ENCODE peak calls at places on chromosomes 13 and 19, in eight cellular contexts. G is NT2/D1, N is kidney tubule cell, W is T follicular helper cell, L is NCI-H1105 treated with DMSO at 0.1 percent for 48 hours, E is Daoy, P is transverse colon, H is T-helper 17 cell. V is an unnamed sample.
A peak's percentile ranks its signal among the peaks of the same experiment; 100 is the strongest.

GRCh38 chr13:47146991-47147783 is 250.3 kb upstream of the HTR2A start:
- DNase-seq in H (no peak), W (no peak), P (no peak), N (no peak), E (no peak), L (no peak), G (no peak), V (no peak)

GRCh38 chr19:4567584-4568071 is 8.1 kb upstream of the SEMA6B start:
- DNase-seq in N (peak; percentile 31), G (peak; percentile 63), P (peak; percentile 71), L (no peak), W (peak; percentile 44), E (peak; percentile 83), H (peak; percentile 39), V (no peak)

GRCh38 chr19:15159251-15159650 is 41.5 kb downstream of the NOTCH3 start:
- DNase-seq in E (no peak), N (no peak), P (no peak), G (no peak), W (no peak), L (no peak), H (no peak), V (no peak)

GRCh38 chr13:79659161-79659560 is 178.2 kb downstream of the NDFIP2 start:
- DNase-seq in N (peak; percentile 35), G (no peak), W (no peak), H (no peak), E (no peak), P (no peak), L (peak; percentile 25), V (no peak)

GRCh38 chr19:28018499-28018898 is 1194.5 kb downstream of the UQCRFS1 start:
- DNase-seq in G (no peak), N (no peak), W (no peak), E (no peak), H (no peak), L (no peak), P (no peak), V (no peak)

GRCh38 chr19:48989701-48990291 is 3.3 kb downstream of the GYS1 start:
- DNase-seq in W (no peak), P (no peak), N (no peak), H (no peak), E (no peak), L (no peak), G (no peak), V (no peak)

GRCh38 chr19:8323781-8324185 is 2.5 kb downstream of the RPS28 start:
- DNase-seq in E (no peak), P (no peak), W (no peak), G (no peak), H (no peak), L (no peak), N (no peak), V (no peak)

GRCh38 chr19:50728084-50728737 is 5.0 kb downstream of the CLEC11A start:
- DNase-seq in W (no peak), E (peak; percentile 71), L (no peak), H (no peak), P (peak; percentile 42), N (peak; percentile 56), G (peak; percentile 89), V (no peak)

GRCh38 chr13:113897161-113897560 is 33.3 kb upstream of the GAS6 start:
- DNase-seq in L (no peak), N (peak; percentile 100), W (no peak), G (no peak), H (no peak), P (no peak), E (peak; percentile 94), V (no peak)

GRCh38 chr13:35953537-35954206 is 177.5 kb downstream of the DCLK1 start:
- DNase-seq in P (peak; percentile 49), H (no peak), W (no peak), L (peak; percentile 96), G (peak; percentile 72), N (peak; percentile 80), E (peak; percentile 64), V (peak; percentile 95)

GRCh38 chr13:105638446-105638845 is 897.0 kb downstream of the EFNB2 start:
- DNase-seq in W (no peak), P (no peak), L (no peak), E (no peak), H (no peak), N (peak; percentile 57), G (no peak), V (no peak)

GRCh38 chr13:27194895-27195764 is 23.5 kb upstream of the USP12 start:
- DNase-seq in L (no peak), H (no peak), W (no peak), E (peak; percentile 89), G (no peak), N (peak; percentile 97), P (no peak), V (no peak)

GRCh38 chr13:113458218-113459065 is 5.2 kb upstream of the ADPRHL1 start:
- DNase-seq in N (no peak), G (peak; percentile 30), H (no peak), E (peak; percentile 10), W (no peak), P (no peak), L (no peak), V (no peak)

GRCh38 chr13:80262051-80262695 is 78.8 kb downstream of the SPRY2 start:
- DNase-seq in W (no peak), H (no peak), L (no peak), E (peak; percentile 4), G (no peak), P (no peak), N (no peak), V (no peak)

GRCh38 chr19:38395381-38396127 is 7.1 kb downstream of the SPRED3 start:
- DNase-seq in P (no peak), G (no peak), E (no peak), H (no peak), N (no peak), W (no peak), L (no peak), V (no peak)

GRCh38 chr19:56080669-56081401 is 40.3 kb downstream of the ZNF787 start:
- DNase-seq in G (peak; percentile 65), W (peak; percentile 51), N (peak; percentile 80), P (peak; percentile 85), E (peak; percentile 89), L (peak; percentile 41), H (peak; percentile 39), V (no peak)

GRCh38 chr19:55305491-55305890 is 19.6 kb downstream of the TMEM150B start:
- DNase-seq in N (no peak), L (peak; percentile 17), P (no peak), E (peak; percentile 36), G (no peak), H (peak; percentile 29), W (peak; percentile 51), V (no peak)

GRCh38 chr19:17118957-17119356 is 43.4 kb downstream of the MYO9B start:
- DNase-seq in W (no peak), E (no peak), L (no peak), H (no peak), P (no peak), N (no peak), G (no peak), V (no peak)

GRCh38 chr19:2550431-2551171 is 74.7 kb downstream of the GADD45B start:
- DNase-seq in W (no peak), E (no peak), H (no peak), G (no peak), N (no peak), P (no peak), L (peak; percentile 8), V (no peak)

GRCh38 chr13:64640002-64640401 is 2590.1 kb downstream of the PCDH9 start:
- DNase-seq in G (no peak), L (peak; percentile 45), E (no peak), P (no peak), W (no peak), N (no peak), H (no peak), V (no peak)

GRCh38 chr13:63446329-63446728 is 2030.7 kb upstream of the PCDH20 start:
- DNase-seq in W (no peak), G (no peak), L (no peak), E (no peak), N (no peak), P (no peak), H (no peak), V (no peak)

GRCh38 chr19:5166262-5166661 is 174.3 kb downstream of the PTPRS start:
- DNase-seq in P (no peak), E (no peak), G (no peak), L (no peak), N (peak; percentile 83), W (no peak), H (no peak), V (no peak)

GRCh38 chr13:23288995-23289394 is 108.2 kb downstream of the SGCG start:
- DNase-seq in P (no peak), N (no peak), G (no peak), L (no peak), W (no peak), H (no peak), E (no peak), V (no peak)

GRCh38 chr19:38656171-38656981 is 8.9 kb downstream of the ACTN4 start:
- DNase-seq in G (no peak), N (peak; percentile 70), P (no peak), L (no peak), W (peak; percentile 22), E (peak; percentile 37), H (peak; percentile 32), V (no peak)

GRCh38 chr13:51643882-51644281 is 59.6 kb downstream of the WDFY2 start:
- DNase-seq in L (no peak), G (no peak), W (no peak), N (peak; percentile 93), E (peak; percentile 83), P (no peak), H (no peak), V (no peak)

GRCh38 chr19:48859711-48860572 is 8.5 kb downstream of the PLEKHA4 start:
- DNase-seq in L (no peak), H (no peak), W (no peak), N (no peak), E (no peak), G (no peak), P (no peak), V (no peak)

GRCh38 chr19:9917322-9917721 is 19.0 kb downstream of the OLFM2 start:
- DNase-seq in E (peak; percentile 76), G (no peak), H (no peak), N (peak; percentile 33), P (no peak), W (no peak), L (peak; percentile 12), V (no peak)

GRCh38 chr13:108734676-108735075 is 105.3 kb downstream of the MYO16 start:
- DNase-seq in E (no peak), N (no peak), G (peak; percentile 22), P (no peak), H (no peak), W (no peak), L (no peak), V (no peak)

GRCh38 chr19:3100331-3100730 is 6.2 kb downstream of the GNA11 start:
- DNase-seq in L (no peak), H (no peak), E (no peak), G (no peak), N (no peak), P (no peak), W (no peak), V (no peak)

V was measured in NCI-H187 treated with DMSO at 0.1 percent for 48 hours.